ENCODE peak calls at places on chromosomes 6 and 20, in six cellular contexts. W is mesendoderm; I is heart right ventricle; Q is CD4-positive, alpha-beta memory T cell; H is K562; K is PC-3. C is an unnamed sample.

GRCh38 chr6:117237561-117237960 is 27.8 kb upstream of the VGLL2 start:
- DNase-seq in K (peak; percentile 48), Q (no peak), I (no peak), H (no peak), W (no peak), C (no peak)

GRCh38 chr6:17281100-17281496 is at the start of gene RBM24:
- DNase-seq in Q (no peak), K (peak; percentile 78), I (peak; percentile 55), H (no peak), W (peak; percentile 89), C (peak; percentile 56)

GRCh38 chr20:44050925-44051660 is 135.9 kb downstream of the JPH2 start:
- DNase-seq in Q (no peak), I (no peak), W (no peak), K (no peak), H (no peak), C (no peak)

GRCh38 chr6:17059820-17060219 is 42.0 kb upstream of the STMND1 start:
- DNase-seq in H (no peak), I (no peak), Q (no peak), W (no peak), K (no peak), C (no peak)

GRCh38 chr6:57432162-57432561 is 114.7 kb downstream of the PRIM2 start:
- DNase-seq in K (no peak), I (no peak), H (no peak), Q (no peak), W (no peak), C (no peak)

GRCh38 chr6:82066196-82066595 is 181.3 kb downstream of the IBTK start:
- DNase-seq in W (no peak), Q (no peak), H (no peak), I (no peak), K (no peak), C (no peak)

GRCh38 chr20:37475258-37475657 is 45.8 kb upstream of the NNAT start:
- DNase-seq in Q (no peak), W (no peak), K (no peak), I (no peak), H (no peak), C (no peak)

GRCh38 chr20:10447028-10447427 is 11.9 kb downstream of the SLX4IP start:
- DNase-seq in H (peak; percentile 27), I (no peak), W (no peak), K (peak; percentile 86), Q (peak; percentile 74), C (no peak)

GRCh38 chr6:136656121-136656520 is 105.9 kb upstream of the MAP7 start:
- DNase-seq in K (no peak), Q (no peak), H (no peak), W (no peak), I (no peak), C (no peak)

GRCh38 chr6:145891126-145891525 is 73.0 kb downstream of the SHPRH start:
- DNase-seq in I (no peak), Q (no peak), K (no peak), W (no peak), H (no peak), C (no peak)

GRCh38 chr20:709421-709820 is 33.8 kb upstream of the SCRT2 start:
- DNase-seq in Q (no peak), K (peak; percentile 16), W (no peak), H (no peak), I (peak; percentile 64), C (no peak)

GRCh38 chr6:111263837-111264236 is 176.5 kb downstream of the SLC16A10 start:
- DNase-seq in K (peak; percentile 73), I (no peak), H (peak; percentile 36), Q (no peak), W (no peak), C (no peak)

GRCh38 chr20:36792422-36792821 is 18.9 kb upstream of the DSN1 start:
- DNase-seq in I (no peak), Q (no peak), K (peak; percentile 74), W (peak; percentile 94), H (no peak), C (no peak)

GRCh38 chr20:41510224-41510623 is 108.0 kb downstream of the CHD6 start:
- DNase-seq in H (no peak), Q (no peak), W (no peak), K (no peak), I (no peak), C (no peak)

DNA sequence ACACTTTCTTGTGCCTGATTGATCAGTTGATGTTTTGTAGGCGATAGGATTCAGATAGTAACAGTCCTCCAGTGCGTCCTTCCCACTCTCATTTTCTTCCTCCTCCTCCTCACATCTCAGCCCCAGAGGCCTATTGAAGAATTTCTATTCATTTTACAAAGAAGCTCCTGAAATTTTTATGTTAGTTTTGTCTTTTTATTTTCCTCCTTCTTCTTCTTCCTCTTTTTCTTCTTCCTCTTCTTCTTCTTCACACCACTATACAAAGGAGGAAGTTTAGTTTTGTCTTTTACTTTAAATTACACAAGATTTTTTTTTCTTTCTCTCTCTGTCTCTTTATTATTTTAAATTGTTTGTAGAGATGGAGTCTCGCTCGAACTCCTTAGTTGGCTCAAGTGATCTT is 19.1 kb downstream of the BTN2A1 start:
- DNase-seq in K (no peak), Q (no peak), W (no peak), H (no peak), I (no peak), C (no peak)
- H3K4me1 ChIP-seq in K (peaks cover 30% of the 10 kb centered on the region), Q (peaks cover 52% of the 10 kb centered on the region), W (peaks cover 5% of the 10 kb centered on the region), H (peaks cover 32% of the 10 kb centered on the region), I (peaks cover 27% of the 10 kb centered on the region), C (peaks cover 5% of the 10 kb centered on the region)

DNA sequence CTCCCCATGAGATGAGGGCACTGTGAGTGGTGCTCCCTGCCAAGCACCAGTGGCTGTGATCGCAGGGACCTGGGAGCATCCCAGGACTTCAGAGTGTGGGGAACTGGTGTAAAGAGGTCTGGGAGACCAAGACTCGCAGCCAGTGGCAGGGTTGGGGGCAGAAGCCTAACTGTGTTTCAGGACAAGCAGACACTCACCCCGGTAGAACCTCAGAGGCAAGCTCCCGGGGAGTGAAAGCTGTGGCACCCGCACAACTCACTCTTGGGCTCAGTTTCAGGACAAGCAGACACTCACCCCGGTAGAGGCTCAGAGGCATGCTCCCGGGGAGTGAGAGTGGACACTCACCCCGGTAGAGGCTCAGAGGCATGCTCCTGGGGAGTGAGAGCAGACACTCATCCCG is 112.8 kb downstream of the ASXL1 start:
- DNase-seq in K (no peak), H (no peak), Q (no peak), W (no peak), I (no peak), C (peak; percentile 28)
- H3K4me3 ChIP-seq in K (no peak overlapping the region), H (no peak overlapping the region), Q (no peak overlapping the region), W (no peak overlapping the region), I (no peak overlapping the region), C (no peak overlapping the region)

GRCh38 chr6:118719351-118720124 is 68.1 kb upstream of the CEP85L start:
- DNase-seq in K (no peak), Q (no peak), W (no peak), H (no peak), I (no peak), C (no peak)
- H3K4me1 ChIP-seq in K (peaks cover 6% of the 10 kb centered on the region), Q (peaks cover 45% of the 10 kb centered on the region), W (no peaks in the 10 kb centered on the region), H (no peaks in the 10 kb centered on the region), I (no peaks in the 10 kb centered on the region), C (no peaks in the 10 kb centered on the region)

DNA sequence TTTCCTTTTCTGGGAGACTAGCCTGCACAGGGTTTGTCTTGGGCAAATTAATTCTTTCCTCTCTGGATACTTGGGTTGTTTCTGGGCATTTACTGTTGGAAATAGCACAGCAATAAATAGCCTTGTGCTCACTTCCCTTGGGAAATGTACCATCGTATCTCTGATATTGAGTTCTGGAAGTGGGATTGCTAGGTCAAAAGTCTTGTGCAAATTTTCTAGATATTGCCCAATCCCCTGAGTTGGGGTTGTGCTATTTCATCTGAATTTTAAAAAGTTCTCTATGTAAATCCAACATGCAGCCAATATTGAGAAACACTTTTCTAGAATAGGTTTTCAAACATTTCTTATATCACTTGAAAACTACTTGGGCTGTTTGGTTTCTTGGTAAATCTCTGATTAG is 64.0 kb upstream of the ELOVL5 start:
- DNase-seq in H (no peak), K (no peak), Q (no peak), I (no peak), W (no peak), C (no peak)
- H3K4me3 ChIP-seq in H (no peak overlapping the region), K (no peak overlapping the region), Q (no peak overlapping the region), I (no peak overlapping the region), W (no peak overlapping the region), C (no peak overlapping the region)